ENCODE peak calls at places on chromosomes 6 and 20, in four cellular contexts. C, D, N and P are unnamed samples.

GRCh38 chr6:72554203-72554564 is 67.7 kb upstream of the KCNQ5 start:
- DNase-seq in C (no peak), D (peak; percentile 62), N (peak; percentile 85), P (no peak)

GRCh38 chr20:30630761-30631160 is 626.7 kb upstream of the DEFB115 start:
- DNase-seq in C (no peak), D (no peak), N (no peak), P (no peak)

GRCh38 chr6:47598367-47598766 is 100.0 kb upstream of the ADGRF4 start:
- DNase-seq in C (no peak), D (no peak), N (no peak), P (no peak)

GRCh38 chr20:44208770-44209169 is 1.8 kb downstream of the OSER1 start:
- DNase-seq in C (no peak), D (peak; percentile 65), N (peak; percentile 61), P (no peak)

GRCh38 chr6:22003219-22003779 is 293.5 kb downstream of the PRL start:
- DNase-seq in C (no peak), D (peak; percentile 79), N (peak; percentile 39), P (no peak)

GRCh38 chr6:4192627-4193026 is 57.3 kb upstream of the ECI2 start:
- DNase-seq in C (no peak), D (no peak), N (no peak), P (no peak)

GRCh38 chr6:75204959-75205775 is 686 bp downstream of the COL12A1 start:
- DNase-seq in C (peak; percentile 81), D (peak; percentile 85), N (peak; percentile 90), P (no peak)

GRCh38 chr20:35604444-35604750 is 11.2 kb upstream of the SPAG4 start:
- DNase-seq in C (no peak), D (no peak), N (peak; percentile 20), P (peak; percentile 73)

GRCh38 chr6:111803804-111804203 is 69.4 kb downstream of the FYN start:
- DNase-seq in C (no peak), D (no peak), N (no peak), P (no peak)

GRCh38 chr6:68756454-68757375 is 121.6 kb downstream of the ADGRB3 start:
- DNase-seq in C (no peak), D (no peak), N (no peak), P (no peak)

GRCh38 chr6:142735182-142735581 is 209.8 kb downstream of the HIVEP2 start:
- DNase-seq in C (no peak), D (peak; percentile 32), N (no peak), P (no peak)

GRCh38 chr6:38482466-38482865 is 157.3 kb downstream of the BTBD9 start:
- DNase-seq in C (no peak), D (peak; percentile 77), N (no peak), P (no peak)

GRCh38 chr20:50251992-50252491 is 61.4 kb downstream of the CEBPB start:
- DNase-seq in C (no peak), D (peak; percentile 61), N (peak; percentile 90), P (no peak)

DNA sequence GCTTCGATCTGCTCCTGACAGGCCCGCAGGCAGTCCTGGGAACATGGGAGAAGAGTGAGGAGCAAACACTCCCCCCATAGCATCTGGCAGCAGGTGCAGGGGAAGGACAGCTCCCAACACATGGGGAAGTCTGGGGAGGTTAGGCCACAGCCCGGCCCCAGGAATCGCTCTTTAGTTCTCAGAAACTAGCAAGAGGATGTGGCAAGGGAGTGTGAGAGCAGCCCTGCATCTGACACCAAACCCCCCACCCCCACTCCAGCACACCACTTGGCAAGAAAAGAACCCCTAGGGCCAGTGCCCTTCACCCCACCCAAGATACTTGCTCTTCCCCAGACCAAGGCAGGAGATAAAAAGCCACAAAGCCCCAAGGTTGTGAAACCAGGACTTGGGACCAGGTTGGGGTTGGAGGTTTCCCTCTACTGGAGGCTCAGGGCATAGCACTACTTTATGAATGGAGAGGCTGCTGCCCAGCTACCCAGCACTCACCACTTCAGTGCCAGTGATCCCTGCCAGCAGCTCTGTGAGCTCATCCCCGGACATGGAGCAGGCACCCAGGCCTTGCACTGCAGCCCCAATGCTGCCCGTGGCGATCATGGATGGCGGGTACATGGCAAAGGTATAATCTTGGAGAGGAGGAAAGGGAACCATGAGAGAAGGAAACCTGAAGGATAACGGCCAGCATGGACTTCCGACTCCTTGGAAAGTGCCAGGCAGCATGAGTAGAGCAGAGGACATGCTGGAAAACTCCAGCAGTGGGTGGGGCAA is 5.4 kb downstream of the CCND3 start:
- DNase-seq in C (peak; percentile 80), D (peak; percentile 94), N (peak; percentile 94), P (peak; percentile 71)
- H3K4me1 ChIP-seq in C (peaks cover 40% of the 10 kb centered on the region), D (peaks cover 68% of the 10 kb centered on the region), N (peaks cover 37% of the 10 kb centered on the region), P (peaks cover 23% of the 10 kb centered on the region)

GRCh38 chr6:170032197-170032596 is 258.7 kb downstream of the DLL1 start:
- DNase-seq in C (peak; percentile 30), D (no peak), N (no peak), P (no peak)
- H3K4me1 ChIP-seq in C (no peaks in the 10 kb centered on the region), D (no peaks in the 10 kb centered on the region), N (no peaks in the 10 kb centered on the region), P (no peaks in the 10 kb centered on the region)

DNA sequence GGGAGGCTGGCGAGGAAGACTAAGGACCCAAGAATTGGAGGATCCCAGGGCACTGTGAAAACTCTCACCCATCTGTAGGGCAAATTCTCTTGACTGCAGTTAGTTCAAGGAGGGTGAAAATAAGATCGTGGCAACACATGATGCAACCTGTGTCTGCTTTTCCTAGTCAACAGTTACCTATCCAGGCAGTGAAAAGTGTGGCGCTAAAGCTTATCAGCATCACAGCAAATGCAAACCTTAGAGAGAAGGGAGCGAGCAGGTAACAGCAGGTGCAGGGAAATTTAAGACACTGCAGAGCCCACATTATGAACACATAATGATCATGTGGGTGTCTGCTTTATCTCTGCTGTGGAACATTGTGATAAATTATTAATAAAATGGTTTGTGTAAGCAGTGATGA is 97.8 kb upstream of the SGK1 start:
- DNase-seq in C (no peak), D (no peak), N (no peak), P (no peak)
- H3K4me1 ChIP-seq in C (no peaks in the 10 kb centered on the region), D (peaks cover 19% of the 10 kb centered on the region), N (peaks cover 26% of the 10 kb centered on the region), P (no peaks in the 10 kb centered on the region)

GRCh38 chr20:52484438-52484837 is 292.9 kb upstream of the ZFP64 start:
- DNase-seq in C (no peak), D (peak; percentile 49), N (peak; percentile 82), P (no peak)
- H3K4me1 ChIP-seq in C (no peaks in the 10 kb centered on the region), D (no peaks in the 10 kb centered on the region), N (peaks cover 18% of the 10 kb centered on the region), P (no peaks in the 10 kb centered on the region)

DNA sequence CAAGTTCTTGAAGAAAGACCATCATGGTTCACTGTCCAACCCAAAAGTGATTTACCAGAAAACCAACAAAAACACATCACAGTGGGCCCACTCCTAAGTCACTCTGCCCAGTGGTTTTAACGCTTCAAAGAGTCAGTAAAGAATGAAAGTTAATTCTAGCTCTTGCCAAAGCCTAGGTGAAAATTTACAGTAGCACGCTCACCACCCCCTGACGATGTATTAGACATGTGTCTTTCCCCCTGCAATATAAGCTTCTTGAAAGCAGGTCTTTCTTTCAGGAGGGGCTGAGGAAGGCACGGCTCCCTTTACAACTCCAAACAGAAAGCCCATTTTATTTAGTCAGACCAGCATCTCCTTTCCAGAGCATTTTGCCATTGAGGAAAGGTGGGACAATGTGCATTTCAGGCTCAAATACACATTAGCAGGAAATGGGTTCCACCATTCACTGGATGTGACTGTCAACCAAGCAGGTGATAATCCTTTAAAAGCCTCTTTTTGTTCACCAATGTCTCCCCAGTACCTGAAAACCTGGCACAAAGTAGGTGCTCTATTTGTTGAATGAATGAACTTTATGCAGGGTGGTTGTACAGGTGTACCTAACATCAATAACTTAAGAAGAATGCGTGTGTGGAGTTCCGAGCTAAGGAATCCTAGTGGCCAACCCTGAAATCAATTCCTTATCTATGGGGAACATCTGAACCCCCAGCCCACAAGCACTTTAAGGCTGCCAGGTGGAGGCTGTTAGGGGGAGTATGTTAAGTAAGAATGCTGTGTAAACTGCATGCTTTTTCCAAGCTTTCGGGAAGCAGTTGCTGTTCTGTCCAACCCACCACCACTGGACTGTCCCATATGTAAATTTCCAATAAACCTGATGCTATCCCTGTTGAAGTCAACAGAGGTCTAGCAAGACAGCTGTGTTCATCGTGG is 11.4 kb downstream of the EZR start:
- DNase-seq in C (no peak), D (no peak), N (no peak), P (no peak)
- H3K4me1 ChIP-seq in C (peaks cover 38% of the 10 kb centered on the region), D (peaks cover 7% of the 10 kb centered on the region), N (peaks cover 3% of the 10 kb centered on the region), P (peaks cover 75% of the 10 kb centered on the region)

GRCh38 chr20:34055290-34055689 is 56.8 kb downstream of the EIF2S2 start:
- DNase-seq in C (no peak), D (no peak), N (no peak), P (no peak)

GRCh38 chr20:34049389-34049788 is 55.7 kb downstream of the RALY start:
- DNase-seq in C (no peak), D (no peak), N (no peak), P (no peak)

GRCh38 chr20:34047010-34047687 is 53.4 kb downstream of the RALY start:
- DNase-seq in C (no peak), D (no peak), N (no peak), P (no peak)

GRCh38 chr20:34049897-34050695 is 56.4 kb downstream of the RALY start:
- DNase-seq in C (no peak), D (peak; percentile 52), N (no peak), P (no peak)

GRCh38 chr20:34052414-34052813 is 58.7 kb downstream of the RALY start:
- DNase-seq in C (no peak), D (no peak), N (no peak), P (no peak)
- H3K4me1 ChIP-seq in C (peaks cover 3% of the 10 kb centered on the region), D (peaks cover 11% of the 10 kb centered on the region), N (no peaks in the 10 kb centered on the region), P (no peaks in the 10 kb centered on the region)

GRCh38 chr20:57662313-57663240 is 42.4 kb upstream of the ZBP1 start:
- DNase-seq in C (no peak), D (no peak), N (no peak), P (peak; percentile 42)
- H3K4me1 ChIP-seq in C (peaks cover 3% of the 10 kb centered on the region), D (no peaks in the 10 kb centered on the region), N (no peaks in the 10 kb centered on the region), P (no peaks in the 10 kb centered on the region)